ENCODE peak calls at places on chromosomes 6 and 20, in four cellular contexts. X is A549, O is caudate nucleus, J is GF-D8. U is an unnamed sample.

GRCh38 chr6:170124836-170125235 is 166.0 kb downstream of the DLL1 start:
- DNase-seq in X (no peak), O (no peak), J (no peak), U (peak)

GRCh38 chr6:996271-996852 is 303.4 kb upstream of the EXOC2 start:
- DNase-seq in X (no peak), O (no peak), J (no peak), U (no peak)

GRCh38 chr20:54082100-54082499 is 11.7 kb upstream of the BCAS1 start:
- DNase-seq in X (no peak), O (no peak), J (no peak), U (no peak)

GRCh38 chr6:113636357-113636824 is 220.8 kb upstream of the MARCKS start:
- DNase-seq in X (peak), O (no peak), J (no peak), U (no peak)

GRCh38 chr6:139568157-139568955 is 193.9 kb upstream of the CITED2 start:
- DNase-seq in X (no peak), O (no peak), J (no peak), U (no peak)

GRCh38 chr20:4064118-4064962 is 49.0 kb upstream of the RNF24 start:
- DNase-seq in X (peak), O (no peak), J (peak), U (peak)

GRCh38 chr6:75752365-75752764 is 3.3 kb downstream of the MYO6 start:
- DNase-seq in X (no peak), O (no peak), J (no peak), U (no peak)

GRCh38 chr6:129440691-129441090 is 269.3 kb downstream of the ARHGAP18 start:
- DNase-seq in X (peak), O (no peak), J (no peak), U (no peak)

GRCh38 chr6:154763650-154764049 is 30.4 kb downstream of the SCAF8 start:
- DNase-seq in X (no peak), O (no peak), J (no peak), U (no peak)

GRCh38 chr6:96675617-96676016 is 112.7 kb downstream of the FHL5 start:
- DNase-seq in X (no peak), O (no peak), J (no peak), U (no peak)

GRCh38 chr20:32474967-32475819 is 109.9 kb downstream of the NOL4L start:
- DNase-seq in X (peak), O (no peak), J (peak), U (peak)

GRCh38 chr6:72262254-72262653 is 359.6 kb upstream of the KCNQ5 start:
- DNase-seq in X (no peak), O (no peak), J (no peak), U (no peak)

GRCh38 chr6:119334535-119335264 is 14.9 kb downstream of the MAN1A1 start:
- DNase-seq in X (no peak), O (no peak), J (no peak), U (no peak)

GRCh38 chr6:1849686-1850580 is 240.2 kb downstream of the FOXC1 start:
- DNase-seq in X (no peak), O (no peak), J (peak), U (no peak)

GRCh38 chr6:11428895-11429294 is 108.7 kb upstream of the TMEM170B start:
- DNase-seq in X (peak), O (no peak), J (no peak), U (no peak)

GRCh38 chr20:63032026-63032800 is 25.4 kb upstream of the BHLHE23 start:
- DNase-seq in X (no peak), O (no peak), J (no peak), U (no peak)

GRCh38 chr6:16060039-16060438 is 68.8 kb upstream of the MYLIP start:
- DNase-seq in X (no peak), O (no peak), J (no peak), U (no peak)

GRCh38 chr6:108746841-108747575 is 101.2 kb upstream of the ARMC2 start:
- DNase-seq in X (no peak), O (no peak), J (no peak), U (no peak)

GRCh38 chr20:19758888-19759331 is 852 bp downstream of the RIN2 start:
- DNase-seq in X (peak), O (no peak), J (no peak), U (peak)

GRCh38 chr6:75202676-75203131 is 3.1 kb downstream of the COL12A1 start:
- DNase-seq in X (no peak), O (no peak), J (no peak), U (no peak)

GRCh38 chr20:10647471-10647870 is 26.3 kb downstream of the JAG1 start:
- DNase-seq in X (no peak), O (no peak), J (no peak), U (no peak)

GRCh38 chr6:81049425-81050042 is 702.9 kb downstream of the TENT5A start:
- DNase-seq in X (no peak), O (no peak), J (no peak), U (no peak)

GRCh38 chr6:65221153-65221552 is 485.9 kb downstream of the EYS start:
- DNase-seq in X (no peak), O (no peak), J (no peak), U (no peak)

GRCh38 chr6:7502743-7503142 is 38.7 kb upstream of the DSP start:
- DNase-seq in X (no peak), O (no peak), J (no peak), U (no peak)

GRCh38 chr6:52976591-52977035 is 18.5 kb downstream of the GSTA4 start:
- DNase-seq in X (no peak), O (no peak), J (no peak), U (peak)

GRCh38 chr6:52361347-52361944 is 505 bp upstream of the PAQR8 start:
- DNase-seq in X (no peak), O (no peak), J (no peak), U (peak)

GRCh38 chr6:13044390-13044789 is 283.9 kb downstream of the TBC1D7 start:
- DNase-seq in X (peak), O (no peak), J (peak), U (no peak)

GRCh38 chr20:19113343-19113930 is 99.0 kb upstream of the SLC24A3 start:
- DNase-seq in X (peak), O (no peak), J (no peak), U (no peak)

GRCh38 chr6:25706314-25707014 is 48.1 kb upstream of the SLC17A4 start:
- DNase-seq in X (no peak), O (no peak), J (no peak), U (peak)

GRCh38 chr20:9126527-9126926 is 57.6 kb downstream of the PLCB4 start:
- DNase-seq in X (no peak), O (no peak), J (no peak), U (no peak)

GRCh38 chr20:63377256-63378114 is 16.3 kb upstream of the CHRNA4 start:
- DNase-seq in X (no peak), O (no peak), J (no peak), U (no peak)

GRCh38 chr6:3135668-3136297 is 17.3 kb downstream of the BPHL start:
- DNase-seq in X (no peak), O (no peak), J (no peak), U (no peak)

GRCh38 chr6:166418691-166419143 is 36.0 kb upstream of the MPC1 start:
- DNase-seq in X (no peak), O (no peak), J (no peak), U (no peak)